ENCODE peak calls at places on chromosomes 6 and 20, in seven cellular contexts. One of them, this sample, is unnamed.

GRCh38 chr6:155221086-155221485 is 42.7 kb upstream of the CLDN20 start:
- DNase-seq in transverse colon: no peak
- DNase-seq in GM23338: no peak
- DNase-seq in breast epithelium: no peak
- DNase-seq in HCT116: no peak
- DNase-seq in SK-N-SH: no peak
- DNase-seq in GM12892: no peak
- DNase-seq in this sample: no peak

GRCh38 chr6:144104898-144105487 is 9.6 kb upstream of the SF3B5 start:
- DNase-seq in breast epithelium: no peak
- DNase-seq in HCT116: peak
- DNase-seq in GM23338: peak
- DNase-seq in transverse colon: no peak
- DNase-seq in SK-N-SH: peak
- DNase-seq in GM12892: no peak
- DNase-seq in this sample: no peak

GRCh38 chr20:5315807-5316187 is 957 bp downstream of the PROKR2 start:
- DNase-seq in SK-N-SH: peak
- DNase-seq in GM12892: no peak
- DNase-seq in breast epithelium: no peak
- DNase-seq in transverse colon: no peak
- DNase-seq in HCT116: no peak
- DNase-seq in GM23338: peak
- DNase-seq in this sample: no peak

GRCh38 chr20:7161690-7162089 is 394.2 kb downstream of the BMP2 start:
- DNase-seq in breast epithelium: no peak
- DNase-seq in GM23338: peak
- DNase-seq in HCT116: no peak
- DNase-seq in GM12892: no peak
- DNase-seq in transverse colon: peak
- DNase-seq in SK-N-SH: peak
- DNase-seq in this sample: no peak

GRCh38 chr6:158869604-158870417 is 50.6 kb upstream of the EZR start:
- DNase-seq in SK-N-SH: peak
- DNase-seq in GM12892: peak
- DNase-seq in breast epithelium: peak
- DNase-seq in HCT116: peak
- DNase-seq in GM23338: peak
- DNase-seq in transverse colon: peak
- DNase-seq in this sample: peak

GRCh38 chr6:27073441-27073840 is 174.1 kb upstream of the PRSS16 start:
- DNase-seq in SK-N-SH: no peak
- DNase-seq in GM12892: no peak
- DNase-seq in GM23338: no peak
- DNase-seq in transverse colon: no peak
- DNase-seq in HCT116: no peak
- DNase-seq in breast epithelium: no peak
- DNase-seq in this sample: no peak

GRCh38 chr6:128167552-128167951 is 266.7 kb upstream of the THEMIS start:
- DNase-seq in SK-N-SH: no peak
- DNase-seq in HCT116: no peak
- DNase-seq in GM12892: no peak
- DNase-seq in transverse colon: no peak
- DNase-seq in GM23338: no peak
- DNase-seq in breast epithelium: no peak
- DNase-seq in this sample: no peak

GRCh38 chr20:17536944-17537444 is 5.8 kb upstream of the BFSP1 start:
- DNase-seq in GM23338: peak
- DNase-seq in HCT116: peak
- DNase-seq in SK-N-SH: peak
- DNase-seq in GM12892: peak
- DNase-seq in transverse colon: peak
- DNase-seq in breast epithelium: peak
- DNase-seq in this sample: peak

GRCh38 chr6:112040933-112041332 is 13.0 kb upstream of the CCN6 start:
- DNase-seq in breast epithelium: no peak
- DNase-seq in GM23338: no peak
- DNase-seq in HCT116: no peak
- DNase-seq in transverse colon: no peak
- DNase-seq in GM12892: no peak
- DNase-seq in SK-N-SH: no peak
- DNase-seq in this sample: no peak

GRCh38 chr20:12409501-12409900 is 491.8 kb downstream of the BTBD3 start:
- DNase-seq in breast epithelium: no peak
- DNase-seq in HCT116: no peak
- DNase-seq in transverse colon: no peak
- DNase-seq in SK-N-SH: no peak
- DNase-seq in GM12892: no peak
- DNase-seq in GM23338: no peak
- DNase-seq in this sample: no peak

GRCh38 chr6:42745083-42745637 is 743 bp downstream of the TBCC start:
- DNase-seq in SK-N-SH: peak
- DNase-seq in GM12892: peak
- DNase-seq in GM23338: peak
- DNase-seq in breast epithelium: no peak
- DNase-seq in transverse colon: peak
- DNase-seq in HCT116: no peak
- DNase-seq in this sample: peak

GRCh38 chr6:82263916-82264315 is 16.4 kb upstream of the IBTK start:
- DNase-seq in transverse colon: no peak
- DNase-seq in breast epithelium: no peak
- DNase-seq in HCT116: no peak
- DNase-seq in GM23338: no peak
- DNase-seq in SK-N-SH: no peak
- DNase-seq in GM12892: no peak
- DNase-seq in this sample: no peak

GRCh38 chr6:161058746-161059145 is 67.2 kb downstream of the MAP3K4 start:
- DNase-seq in transverse colon: no peak
- DNase-seq in breast epithelium: no peak
- DNase-seq in GM12892: no peak
- DNase-seq in SK-N-SH: no peak
- DNase-seq in HCT116: no peak
- DNase-seq in GM23338: no peak
- DNase-seq in this sample: no peak

GRCh38 chr20:10434832-10435812 is at the start of gene SLX4IP:
- DNase-seq in HCT116: peak
- DNase-seq in breast epithelium: peak
- DNase-seq in GM12892: peak
- DNase-seq in SK-N-SH: peak
- DNase-seq in GM23338: peak
- DNase-seq in transverse colon: peak
- DNase-seq in this sample: peak

GRCh38 chr20:10433014-10433622 is 904 bp downstream of the MKKS start:
- DNase-seq in SK-N-SH: peak
- DNase-seq in HCT116: no peak
- DNase-seq in breast epithelium: no peak
- DNase-seq in GM12892: no peak
- DNase-seq in GM23338: no peak
- DNase-seq in transverse colon: no peak
- DNase-seq in this sample: peak

GRCh38 chr20:10432079-10432478 is 1.9 kb downstream of the MKKS start:
- DNase-seq in breast epithelium: no peak
- DNase-seq in GM23338: no peak
- DNase-seq in transverse colon: no peak
- DNase-seq in GM12892: no peak
- DNase-seq in HCT116: no peak
- DNase-seq in SK-N-SH: no peak
- DNase-seq in this sample: no peak

GRCh38 chr20:10434467-10434831 is 427 bp upstream of the MKKS start:
- DNase-seq in GM12892: peak
- DNase-seq in SK-N-SH: peak
- DNase-seq in HCT116: peak
- DNase-seq in transverse colon: peak
- DNase-seq in GM23338: peak
- DNase-seq in breast epithelium: peak
- DNase-seq in this sample: peak

DNA sequence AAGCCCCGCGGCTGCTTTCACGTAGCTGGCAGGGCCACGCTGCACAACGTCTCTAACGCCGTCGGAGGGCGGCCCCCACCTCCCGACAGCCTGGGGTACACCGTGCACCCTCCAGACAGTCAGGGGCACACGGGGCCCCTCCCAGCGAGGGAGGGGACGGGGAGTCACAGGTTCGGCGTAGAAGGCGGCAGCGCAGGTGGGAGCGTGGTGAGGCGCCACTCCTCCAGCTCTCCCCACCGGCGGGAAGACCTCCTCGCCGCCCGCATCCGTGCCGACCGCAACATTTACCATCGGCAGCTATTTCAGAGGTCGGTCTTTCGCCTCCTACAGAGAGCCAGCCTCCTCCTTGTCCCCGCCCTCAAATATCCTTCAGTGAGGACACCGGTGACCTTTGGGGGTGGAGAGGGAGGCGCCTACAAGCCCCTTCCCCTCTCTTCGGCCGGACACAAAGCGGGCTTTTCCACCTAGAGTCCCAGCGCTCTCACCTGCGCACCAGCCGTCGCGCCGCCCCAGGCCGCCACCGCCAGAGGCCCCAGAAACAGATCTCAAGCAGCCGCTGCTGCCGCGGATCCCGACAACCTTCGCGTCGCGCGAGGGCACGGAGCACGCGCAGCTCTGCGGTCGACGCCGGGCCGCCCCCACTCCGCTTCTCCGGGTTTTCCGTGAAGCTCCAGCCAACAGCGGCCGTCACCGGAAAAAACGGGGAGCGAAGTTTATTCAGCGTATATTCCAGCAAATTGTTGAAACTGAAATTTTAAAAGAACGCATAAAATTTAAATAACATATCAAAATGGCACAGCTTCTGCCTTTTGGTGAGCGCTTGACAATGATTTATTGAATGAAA is at the start of gene MKKS:
- DNase-seq in GM23338: peak
- DNase-seq in breast epithelium: peak
- DNase-seq in transverse colon: peak
- DNase-seq in GM12892: peak
- DNase-seq in HCT116: peak
- DNase-seq in SK-N-SH: peak
- DNase-seq in this sample: peak
- TF ChIP-seq POLR2AphosphoS5 in GM23338: peak
- TF ChIP-seq POLR2AphosphoS5 in breast epithelium: peak
- TF ChIP-seq POLR2AphosphoS5 in transverse colon: peak
- TF ChIP-seq POLR2AphosphoS5 in GM12892: no peak
- TF ChIP-seq POLR2AphosphoS5 in HCT116: no peak
- TF ChIP-seq POLR2AphosphoS5 in SK-N-SH: peak
- TF ChIP-seq POLR2AphosphoS5 in this sample: peak

GRCh38 chr20:50312682-50313187 is 122.1 kb downstream of the CEBPB start:
- DNase-seq in breast epithelium: peak
- DNase-seq in SK-N-SH: no peak
- DNase-seq in GM12892: no peak
- DNase-seq in HCT116: no peak
- DNase-seq in GM23338: no peak
- DNase-seq in transverse colon: peak
- DNase-seq in this sample: peak
- TF ChIP-seq POLR2AphosphoS5 in breast epithelium: peak
- TF ChIP-seq POLR2AphosphoS5 in SK-N-SH: no peak
- TF ChIP-seq POLR2AphosphoS5 in GM12892: no peak
- TF ChIP-seq POLR2AphosphoS5 in HCT116: no peak
- TF ChIP-seq POLR2AphosphoS5 in GM23338: no peak
- TF ChIP-seq POLR2AphosphoS5 in transverse colon: peak
- TF ChIP-seq POLR2AphosphoS5 in this sample: peak

DNA sequence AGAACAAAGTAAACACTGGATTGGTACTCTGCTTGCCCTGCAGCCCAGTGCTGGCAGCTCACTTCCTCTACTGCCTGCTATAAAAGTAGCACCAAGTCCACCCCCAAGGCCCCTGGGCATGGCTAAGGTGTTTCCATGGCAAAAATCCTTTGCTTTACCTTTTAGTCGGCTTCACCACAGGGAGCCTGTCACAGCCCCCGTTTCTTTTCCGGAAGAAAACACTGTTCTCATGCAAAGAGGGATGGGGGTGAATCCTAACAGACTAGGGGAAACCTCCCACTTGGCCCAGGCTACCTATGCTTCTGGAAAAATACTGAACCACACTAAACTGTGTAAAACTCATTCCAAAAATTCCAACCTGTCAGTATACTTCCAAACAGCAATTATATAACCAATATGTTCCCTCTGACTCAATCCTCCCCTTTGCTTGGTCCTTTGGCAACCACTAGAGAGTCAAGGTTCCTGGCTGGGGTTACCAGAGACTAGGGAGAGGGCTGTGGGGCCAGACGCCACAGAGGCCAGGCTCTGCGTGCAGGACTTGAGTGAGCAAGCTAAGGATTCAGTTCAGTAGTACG is 16.1 kb downstream of the PPIL1 start:
- DNase-seq in transverse colon: no peak
- DNase-seq in GM23338: peak
- DNase-seq in SK-N-SH: no peak
- DNase-seq in breast epithelium: no peak
- DNase-seq in GM12892: no peak
- DNase-seq in HCT116: no peak
- DNase-seq in this sample: no peak
- TF ChIP-seq POLR2AphosphoS5 in transverse colon: peak
- TF ChIP-seq POLR2AphosphoS5 in GM23338: no peak
- TF ChIP-seq POLR2AphosphoS5 in SK-N-SH: no peak
- TF ChIP-seq POLR2AphosphoS5 in breast epithelium: no peak
- TF ChIP-seq POLR2AphosphoS5 in GM12892: no peak
- TF ChIP-seq POLR2AphosphoS5 in HCT116: no peak
- TF ChIP-seq POLR2AphosphoS5 in this sample: no peak

GRCh38 chr20:51732454-51732791 is 35.8 kb downstream of the ATP9A start:
- DNase-seq in breast epithelium: no peak
- DNase-seq in transverse colon: no peak
- DNase-seq in HCT116: no peak
- DNase-seq in GM12892: no peak
- DNase-seq in SK-N-SH: no peak
- DNase-seq in GM23338: no peak
- DNase-seq in this sample: no peak
- TF ChIP-seq POLR2AphosphoS5 in breast epithelium: no peak
- TF ChIP-seq POLR2AphosphoS5 in transverse colon: peak
- TF ChIP-seq POLR2AphosphoS5 in HCT116: no peak
- TF ChIP-seq POLR2AphosphoS5 in GM12892: no peak
- TF ChIP-seq POLR2AphosphoS5 in SK-N-SH: no peak
- TF ChIP-seq POLR2AphosphoS5 in GM23338: no peak
- TF ChIP-seq POLR2AphosphoS5 in this sample: no peak

GRCh38 chr20:35619196-35620095 is 3.8 kb downstream of the SPAG4 start:
- DNase-seq in SK-N-SH: peak
- DNase-seq in transverse colon: peak
- DNase-seq in HCT116: peak
- DNase-seq in GM23338: peak
- DNase-seq in breast epithelium: peak
- DNase-seq in GM12892: peak
- DNase-seq in this sample: no peak
- TF ChIP-seq POLR2AphosphoS5 in SK-N-SH: peak
- TF ChIP-seq POLR2AphosphoS5 in transverse colon: no peak
- TF ChIP-seq POLR2AphosphoS5 in HCT116: peak
- TF ChIP-seq POLR2AphosphoS5 in GM23338: peak
- TF ChIP-seq POLR2AphosphoS5 in breast epithelium: no peak
- TF ChIP-seq POLR2AphosphoS5 in GM12892: no peak
- TF ChIP-seq POLR2AphosphoS5 in this sample: no peak

DNA sequence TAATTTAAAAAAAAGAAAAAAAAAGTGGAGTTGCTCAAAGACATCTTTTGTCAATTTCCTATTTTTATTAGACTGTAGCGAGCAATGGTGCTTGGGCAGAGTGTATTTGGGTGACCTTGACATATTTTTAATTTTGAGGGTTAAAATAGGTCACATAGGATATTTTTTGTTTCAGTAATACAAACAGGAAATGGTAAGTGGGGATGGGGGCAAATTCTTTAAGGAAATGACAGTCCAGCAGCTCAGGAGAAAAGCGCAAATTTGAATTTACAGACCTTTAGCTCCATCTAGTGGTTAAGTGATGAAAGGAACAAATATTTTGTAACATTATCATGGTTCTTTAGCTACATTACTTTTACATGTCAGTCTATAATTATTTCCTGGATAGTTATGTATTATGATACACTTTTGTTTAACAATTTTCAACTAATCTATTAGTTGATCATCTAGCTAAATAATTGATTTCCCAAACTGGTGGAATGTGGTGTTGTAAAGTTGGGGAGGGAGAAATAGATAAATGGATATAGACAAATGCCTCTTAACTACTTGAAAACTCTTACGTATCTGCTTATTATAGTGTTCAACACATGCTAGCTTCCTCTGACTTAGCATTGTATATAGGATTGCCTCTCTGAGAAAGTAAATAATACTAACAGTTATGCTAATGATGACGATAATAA is 10.0 kb downstream of the CITED2 start:
- DNase-seq in GM12892: no peak
- DNase-seq in breast epithelium: no peak
- DNase-seq in transverse colon: no peak
- DNase-seq in SK-N-SH: peak
- DNase-seq in HCT116: no peak
- DNase-seq in GM23338: peak
- DNase-seq in this sample: no peak
- TF ChIP-seq POLR2AphosphoS5 in GM12892: no peak
- TF ChIP-seq POLR2AphosphoS5 in breast epithelium: no peak
- TF ChIP-seq POLR2AphosphoS5 in transverse colon: no peak
- TF ChIP-seq POLR2AphosphoS5 in SK-N-SH: no peak
- TF ChIP-seq POLR2AphosphoS5 in HCT116: no peak
- TF ChIP-seq POLR2AphosphoS5 in GM23338: no peak
- TF ChIP-seq POLR2AphosphoS5 in this sample: no peak

This sample was measured in suprapubic skin.